ENCODE peak calls at places on chromosomes 1 and 21, in five cellular contexts. One of them, this sample, is unnamed.

GRCh38 chr1:198681247-198681646 is 42.4 kb downstream of the PTPRC start:
- DNase-seq in stomach: no peak
- DNase-seq in AG04449: no peak
- DNase-seq in mesothelial cell of epicardium: no peak
- DNase-seq in epithelial cell of esophagus: no peak
- DNase-seq in this sample: no peak

GRCh38 chr1:210505601-210506564 is 177.2 kb downstream of the HHAT start:
- DNase-seq in mesothelial cell of epicardium: no peak
- DNase-seq in AG04449: no peak
- DNase-seq in stomach: no peak
- DNase-seq in epithelial cell of esophagus: no peak
- DNase-seq in this sample: no peak

GRCh38 chr1:47805020-47805419 is 192.2 kb downstream of the TRABD2B start:
- DNase-seq in epithelial cell of esophagus: no peak
- DNase-seq in stomach: no peak
- DNase-seq in mesothelial cell of epicardium: no peak
- DNase-seq in AG04449: no peak
- DNase-seq in this sample: no peak

GRCh38 chr1:113542221-113542701 is 151.9 kb downstream of the MAGI3 start:
- DNase-seq in epithelial cell of esophagus: peak; percentile 95
- DNase-seq in AG04449: peak; percentile 77
- DNase-seq in mesothelial cell of epicardium: no peak
- DNase-seq in stomach: no peak
- DNase-seq in this sample: no peak

GRCh38 chr1:221366495-221367095 is 375.3 kb downstream of the DUSP10 start:
- DNase-seq in mesothelial cell of epicardium: no peak
- DNase-seq in epithelial cell of esophagus: no peak
- DNase-seq in stomach: no peak
- DNase-seq in AG04449: no peak
- DNase-seq in this sample: no peak

GRCh38 chr1:177913762-177914540 is 55.9 kb downstream of the SEC16B start:
- DNase-seq in mesothelial cell of epicardium: no peak
- DNase-seq in AG04449: no peak
- DNase-seq in epithelial cell of esophagus: peak; percentile 59
- DNase-seq in stomach: peak; percentile 65
- DNase-seq in this sample: peak; percentile 20

GRCh38 chr21:31670065-31670464 is 10.6 kb downstream of the SOD1 start:
- DNase-seq in stomach: no peak
- DNase-seq in AG04449: no peak
- DNase-seq in epithelial cell of esophagus: no peak
- DNase-seq in mesothelial cell of epicardium: no peak
- DNase-seq in this sample: no peak

GRCh38 chr1:83034846-83035245 is 964.1 kb downstream of the TTLL7 start:
- DNase-seq in mesothelial cell of epicardium: no peak
- DNase-seq in epithelial cell of esophagus: no peak
- DNase-seq in AG04449: no peak
- DNase-seq in stomach: no peak
- DNase-seq in this sample: no peak

GRCh38 chr1:27342391-27342777 is 562 bp downstream of the SYTL1 start:
- DNase-seq in stomach: no peak
- DNase-seq in AG04449: no peak
- DNase-seq in epithelial cell of esophagus: no peak
- DNase-seq in mesothelial cell of epicardium: no peak
- DNase-seq in this sample: no peak

GRCh38 chr1:243910612-243911011 is 60.6 kb upstream of the AKT3 start:
- DNase-seq in AG04449: no peak
- DNase-seq in mesothelial cell of epicardium: no peak
- DNase-seq in stomach: no peak
- DNase-seq in epithelial cell of esophagus: no peak
- DNase-seq in this sample: no peak

GRCh38 chr1:215475719-215476525 is 91.2 kb upstream of the KCTD3 start:
- DNase-seq in AG04449: peak; percentile 77
- DNase-seq in mesothelial cell of epicardium: no peak
- DNase-seq in stomach: no peak
- DNase-seq in epithelial cell of esophagus: peak; percentile 33
- DNase-seq in this sample: peak; percentile 65

GRCh38 chr1:3065797-3066196 is 3.2 kb upstream of the PRDM16 start:
- DNase-seq in AG04449: no peak
- DNase-seq in mesothelial cell of epicardium: no peak
- DNase-seq in epithelial cell of esophagus: no peak
- DNase-seq in stomach: no peak
- DNase-seq in this sample: no peak

GRCh38 chr1:17340358-17340757 is 31.6 kb upstream of the PADI6 start:
- DNase-seq in epithelial cell of esophagus: peak; percentile 76
- DNase-seq in stomach: no peak
- DNase-seq in mesothelial cell of epicardium: no peak
- DNase-seq in AG04449: no peak
- DNase-seq in this sample: no peak

GRCh38 chr1:172906778-172907592 is 143.8 kb downstream of the TNFSF18 start:
- DNase-seq in mesothelial cell of epicardium: no peak
- DNase-seq in AG04449: no peak
- DNase-seq in stomach: no peak
- DNase-seq in epithelial cell of esophagus: peak; percentile 73
- DNase-seq in this sample: no peak

GRCh38 chr1:74504125-74505065 is 8.0 kb downstream of the LRRC53 start:
- DNase-seq in mesothelial cell of epicardium: no peak
- DNase-seq in AG04449: no peak
- DNase-seq in epithelial cell of esophagus: peak; percentile 64
- DNase-seq in stomach: no peak
- DNase-seq in this sample: peak; percentile 3

GRCh38 chr1:162385280-162385623 is 3.7 kb downstream of the C1orf226 start:
- DNase-seq in stomach: no peak
- DNase-seq in mesothelial cell of epicardium: no peak
- DNase-seq in AG04449: no peak
- DNase-seq in epithelial cell of esophagus: no peak
- DNase-seq in this sample: no peak

GRCh38 chr1:32609180-32609579 is 41.2 kb downstream of the ZBTB8OS start:
- DNase-seq in epithelial cell of esophagus: no peak
- DNase-seq in stomach: no peak
- DNase-seq in AG04449: no peak
- DNase-seq in mesothelial cell of epicardium: no peak
- DNase-seq in this sample: no peak

GRCh38 chr1:37752583-37753471 is 12.1 kb downstream of the EPHA10 start:
- DNase-seq in stomach: peak; percentile 40
- DNase-seq in epithelial cell of esophagus: peak; percentile 20
- DNase-seq in mesothelial cell of epicardium: no peak
- DNase-seq in AG04449: no peak
- DNase-seq in this sample: no peak

GRCh38 chr1:47931395-47931794 is 65.8 kb downstream of the TRABD2B start:
- DNase-seq in mesothelial cell of epicardium: no peak
- DNase-seq in AG04449: no peak
- DNase-seq in epithelial cell of esophagus: peak; percentile 51
- DNase-seq in stomach: peak; percentile 60
- DNase-seq in this sample: no peak

GRCh38 chr1:64675718-64676345 is 69.0 kb upstream of the RAVER2 start:
- DNase-seq in epithelial cell of esophagus: peak; percentile 33
- DNase-seq in AG04449: no peak
- DNase-seq in mesothelial cell of epicardium: no peak
- DNase-seq in stomach: no peak
- DNase-seq in this sample: no peak

GRCh38 chr21:25584833-25585232 is 22.4 kb downstream of the MRPL39 start:
- DNase-seq in stomach: no peak
- DNase-seq in epithelial cell of esophagus: no peak
- DNase-seq in AG04449: no peak
- DNase-seq in mesothelial cell of epicardium: no peak
- DNase-seq in this sample: no peak

GRCh38 chr1:46569116-46569515 is 17.7 kb upstream of the KNCN start:
- DNase-seq in mesothelial cell of epicardium: no peak
- DNase-seq in epithelial cell of esophagus: no peak
- DNase-seq in stomach: no peak
- DNase-seq in AG04449: no peak
- DNase-seq in this sample: no peak
- TF ChIP-seq CTCF in mesothelial cell of epicardium: no peak
- TF ChIP-seq CTCF in epithelial cell of esophagus: no peak
- TF ChIP-seq CTCF in stomach: no peak
- TF ChIP-seq CTCF in AG04449: no peak
- TF ChIP-seq CTCF in this sample: no peak

GRCh38 chr1:152585586-152585985 is 5.3 kb upstream of the LCE3D start:
- DNase-seq in mesothelial cell of epicardium: no peak
- DNase-seq in stomach: no peak
- DNase-seq in epithelial cell of esophagus: no peak
- DNase-seq in AG04449: no peak
- DNase-seq in this sample: no peak
- TF ChIP-seq CTCF in mesothelial cell of epicardium: no peak
- TF ChIP-seq CTCF in stomach: no peak
- TF ChIP-seq CTCF in epithelial cell of esophagus: peak; percentile 27
- TF ChIP-seq CTCF in AG04449: no peak
- TF ChIP-seq CTCF in this sample: no peak

GRCh38 chr1:152539901-152540300 is 25.6 kb downstream of the CRCT1 start:
- DNase-seq in mesothelial cell of epicardium: no peak
- DNase-seq in stomach: no peak
- DNase-seq in AG04449: no peak
- DNase-seq in epithelial cell of esophagus: no peak
- DNase-seq in this sample: no peak

GRCh38 chr1:152546704-152547103 is 19.9 kb downstream of the LCE3E start:
- DNase-seq in epithelial cell of esophagus: no peak
- DNase-seq in AG04449: no peak
- DNase-seq in stomach: no peak
- DNase-seq in mesothelial cell of epicardium: no peak
- DNase-seq in this sample: no peak

DNA sequence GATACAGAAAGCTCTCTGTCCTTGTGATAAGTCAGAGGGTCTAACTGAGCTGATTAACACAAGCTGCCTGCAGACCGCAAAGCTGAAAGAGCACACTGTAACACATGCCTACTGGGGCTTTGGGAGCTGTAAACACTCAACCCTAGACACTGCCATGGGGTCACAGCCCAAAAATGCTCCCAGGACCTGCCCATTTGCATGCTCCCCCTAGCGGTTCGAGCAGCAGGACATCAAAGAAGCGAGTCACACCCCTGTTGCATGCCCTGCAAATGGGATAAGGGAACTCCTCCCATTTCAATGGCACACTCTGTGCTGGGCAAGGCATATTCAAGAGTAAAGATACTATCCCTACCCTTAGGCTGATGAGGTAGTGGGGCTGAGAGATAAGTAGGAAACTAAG is 22.8 kb downstream of the LCE3E start:
- DNase-seq in AG04449: no peak
- DNase-seq in stomach: no peak
- DNase-seq in mesothelial cell of epicardium: no peak
- DNase-seq in epithelial cell of esophagus: peak; percentile 40
- DNase-seq in this sample: no peak
- TF ChIP-seq CTCF in AG04449: no peak
- TF ChIP-seq CTCF in stomach: no peak
- TF ChIP-seq CTCF in mesothelial cell of epicardium: no peak
- TF ChIP-seq CTCF in epithelial cell of esophagus: peak; percentile 50
- TF ChIP-seq CTCF in this sample: no peak

GRCh38 chr1:115544131-115544530 is 97.6 kb upstream of the VANGL1 start:
- DNase-seq in epithelial cell of esophagus: no peak
- DNase-seq in stomach: no peak
- DNase-seq in AG04449: no peak
- DNase-seq in mesothelial cell of epicardium: no peak
- DNase-seq in this sample: no peak

GRCh38 chr1:115545096-115545720 is 96.6 kb upstream of the VANGL1 start:
- DNase-seq in stomach: no peak
- DNase-seq in epithelial cell of esophagus: no peak
- DNase-seq in mesothelial cell of epicardium: no peak
- DNase-seq in AG04449: no peak
- DNase-seq in this sample: no peak

GRCh38 chr1:115547661-115548060 is 94.1 kb upstream of the VANGL1 start:
- DNase-seq in mesothelial cell of epicardium: no peak
- DNase-seq in stomach: no peak
- DNase-seq in AG04449: no peak
- DNase-seq in epithelial cell of esophagus: no peak
- DNase-seq in this sample: no peak

GRCh38 chr1:115546846-115547245 is 94.9 kb upstream of the VANGL1 start:
- DNase-seq in stomach: no peak
- DNase-seq in AG04449: no peak
- DNase-seq in mesothelial cell of epicardium: no peak
- DNase-seq in epithelial cell of esophagus: no peak
- DNase-seq in this sample: no peak

DNA sequence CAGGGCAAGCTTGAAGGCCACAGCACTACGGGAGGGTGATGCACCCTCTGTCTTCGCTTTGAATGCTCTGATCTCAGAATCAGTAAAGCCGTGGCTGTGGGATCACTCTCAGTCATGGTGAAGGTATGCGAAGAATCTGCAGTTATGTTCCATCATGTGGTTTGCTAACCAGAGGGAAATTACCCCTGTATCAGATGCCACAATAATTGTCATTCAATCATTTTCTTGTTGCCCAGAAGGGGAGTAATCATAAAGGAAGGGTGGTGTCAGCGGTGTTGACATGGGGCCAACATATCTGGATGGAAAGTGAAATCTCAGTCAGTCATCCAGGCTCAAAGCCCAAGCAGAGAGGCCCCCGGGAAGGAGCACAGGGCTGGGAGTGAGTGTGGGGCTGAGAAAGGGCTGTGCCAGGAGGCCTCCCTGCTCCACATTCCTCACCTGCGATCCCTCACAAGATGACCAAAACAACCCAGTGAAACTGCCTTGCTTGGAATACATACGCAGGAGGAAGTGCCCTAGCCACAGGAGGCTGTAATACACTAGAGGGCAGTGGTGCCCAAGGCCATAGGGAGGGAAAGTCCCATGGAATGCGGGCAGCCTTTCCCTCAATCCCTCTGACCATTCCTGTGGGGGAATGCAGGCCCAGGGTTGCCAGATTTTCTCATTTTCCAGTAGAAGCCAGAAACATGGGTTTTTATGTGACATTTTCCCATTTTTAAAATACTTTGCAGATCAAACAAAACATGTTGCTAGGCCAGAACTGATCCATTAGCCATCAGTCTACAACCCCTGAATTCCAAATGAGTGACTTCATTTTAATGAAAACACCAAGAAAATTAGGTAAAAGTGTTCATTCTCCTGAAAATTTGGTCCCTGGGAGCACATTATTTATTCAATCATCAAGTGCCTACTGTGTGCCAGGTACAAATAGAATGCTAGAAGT is 95.7 kb upstream of the VANGL1 start:
- DNase-seq in AG04449: peak; percentile 92
- DNase-seq in stomach: peak; percentile 40
- DNase-seq in epithelial cell of esophagus: peak; percentile 94
- DNase-seq in mesothelial cell of epicardium: peak; percentile 42
- DNase-seq in this sample: peak; percentile 66
- TF ChIP-seq CTCF in AG04449: peak; percentile 87
- TF ChIP-seq CTCF in stomach: peak; percentile 39
- TF ChIP-seq CTCF in epithelial cell of esophagus: peak; percentile 82
- TF ChIP-seq CTCF in mesothelial cell of epicardium: peak; percentile 39
- TF ChIP-seq CTCF in this sample: peak; percentile 69

GRCh38 chr1:54273092-54273836 is 73.3 kb downstream of the MRPL37 start:
- DNase-seq in AG04449: no peak
- DNase-seq in stomach: peak; percentile 87
- DNase-seq in mesothelial cell of epicardium: no peak
- DNase-seq in epithelial cell of esophagus: no peak
- DNase-seq in this sample: peak; percentile 64

GRCh38 chr1:54273837-54274192 is 73.8 kb downstream of the MRPL37 start:
- DNase-seq in stomach: no peak
- DNase-seq in epithelial cell of esophagus: no peak
- DNase-seq in AG04449: no peak
- DNase-seq in mesothelial cell of epicardium: no peak
- DNase-seq in this sample: no peak

GRCh38 chr1:54275349-54275748 is 75.4 kb downstream of the MRPL37 start:
- DNase-seq in AG04449: no peak
- DNase-seq in stomach: peak; percentile 72
- DNase-seq in epithelial cell of esophagus: peak; percentile 42
- DNase-seq in mesothelial cell of epicardium: no peak
- DNase-seq in this sample: peak; percentile 31

GRCh38 chr1:54274881-54275280 is 74.9 kb downstream of the MRPL37 start:
- DNase-seq in mesothelial cell of epicardium: no peak
- DNase-seq in AG04449: no peak
- DNase-seq in epithelial cell of esophagus: no peak
- DNase-seq in stomach: no peak
- DNase-seq in this sample: no peak

GRCh38 chr1:54274448-54274847 is 74.5 kb downstream of the MRPL37 start:
- DNase-seq in AG04449: no peak
- DNase-seq in epithelial cell of esophagus: no peak
- DNase-seq in mesothelial cell of epicardium: no peak
- DNase-seq in stomach: peak; percentile 47
- DNase-seq in this sample: no peak
- TF ChIP-seq CTCF in AG04449: peak; percentile 5
- TF ChIP-seq CTCF in epithelial cell of esophagus: no peak
- TF ChIP-seq CTCF in mesothelial cell of epicardium: no peak
- TF ChIP-seq CTCF in stomach: no peak
- TF ChIP-seq CTCF in this sample: no peak